ENCODE peak calls at places on chromosomes 11 and 22, in seven cellular contexts. J is upper lobe of left lung, I is cardiac muscle cell, Y is GM23338, E is GM10248, H is heart left ventricle, L is endothelial cell of umbilical vein. V is an unnamed sample.
A peak's percentile ranks its signal among the peaks of the same experiment; 100 is the strongest.

GRCh38 chr11:833114-833791 is 501 bp downstream of the CD151 start:
- DNase-seq in J (no peak), I (peak; percentile 73), Y (peak; percentile 64), E (peak; percentile 67), H (peak; percentile 84), L (peak; percentile 63), V (no peak)

GRCh38 chr11:126669416-126669815 is 313.9 kb downstream of the ST3GAL4 start:
- DNase-seq in J (no peak), I (no peak), Y (no peak), E (no peak), H (no peak), L (no peak), V (no peak)

GRCh38 chr11:93668171-93668570 is 6.7 kb downstream of the CEP295 start:
- DNase-seq in J (no peak), I (no peak), Y (no peak), E (no peak), H (no peak), L (no peak), V (peak; percentile 64)

GRCh38 chr11:114163231-114163631 is 103.7 kb downstream of the ZBTB16 start:
- DNase-seq in J (no peak), I (no peak), Y (no peak), E (no peak), H (no peak), L (no peak), V (no peak)

GRCh38 chr11:12159351-12160099 is 49.1 kb downstream of the MICAL2 start:
- DNase-seq in J (peak; percentile 66), I (peak; percentile 57), Y (no peak), E (no peak), H (no peak), L (peak; percentile 47), V (peak; percentile 86)

GRCh38 chr11:62504158-62504973 is 42.2 kb downstream of the AHNAK start:
- DNase-seq in J (peak; percentile 66), I (peak; percentile 79), Y (peak; percentile 75), E (no peak), H (no peak), L (no peak), V (no peak)

GRCh38 chr22:44968736-44969135 is 41.1 kb downstream of the PHF21B start:
- DNase-seq in J (no peak), I (no peak), Y (peak; percentile 64), E (no peak), H (no peak), L (no peak), V (no peak)

GRCh38 chr11:123195182-123196059 is at the start of gene CLMP:
- DNase-seq in J (no peak), I (peak; percentile 35), Y (peak; percentile 86), E (no peak), H (peak; percentile 64), L (no peak), V (peak; percentile 39)

GRCh38 chr11:117825538-117826359 is 1.2 kb upstream of the FXYD2 start:
- DNase-seq in J (peak; percentile 18), I (no peak), Y (no peak), E (no peak), H (peak; percentile 56), L (no peak), V (no peak)

GRCh38 chr11:4826425-4826824 is 5.3 kb downstream of the OR51F2 start:
- DNase-seq in J (no peak), I (no peak), Y (peak; percentile 41), E (no peak), H (no peak), L (no peak), V (no peak)

GRCh38 chr11:115884800-115885445 is 380.7 kb upstream of the CADM1 start:
- DNase-seq in J (no peak), I (no peak), Y (no peak), E (no peak), H (no peak), L (no peak), V (no peak)

GRCh38 chr22:27845603-27846100 is 44.1 kb upstream of the MN1 start:
- DNase-seq in J (no peak), I (no peak), Y (no peak), E (no peak), H (no peak), L (no peak), V (no peak)

GRCh38 chr11:19738124-19738523 is 25.5 kb downstream of the NAV2 start:
- DNase-seq in J (no peak), I (no peak), Y (no peak), E (no peak), H (no peak), L (no peak), V (no peak)

GRCh38 chr11:65498042-65498726 is 661 bp upstream of the MALAT1 start:
- DNase-seq in J (peak; percentile 67), I (peak; percentile 63), Y (peak; percentile 72), E (peak; percentile 38), H (no peak), L (no peak), V (no peak)

GRCh38 chr11:46260161-46260560 is 17.3 kb upstream of the CREB3L1 start:
- DNase-seq in J (no peak), I (no peak), Y (no peak), E (no peak), H (no peak), L (no peak), V (no peak)

GRCh38 chr11:100576044-100577021 is 110.8 kb upstream of the ARHGAP42 start:
- DNase-seq in J (no peak), I (peak; percentile 68), Y (peak; percentile 76), E (peak; percentile 32), H (no peak), L (peak; percentile 56), V (peak; percentile 53)

GRCh38 chr11:75506827-75507226 is 18.9 kb downstream of the GDPD5 start:
- DNase-seq in J (no peak), I (no peak), Y (no peak), E (no peak), H (no peak), L (no peak), V (no peak)

GRCh38 chr11:77073328-77074001 is 6.7 kb downstream of the CAPN5 start:
- DNase-seq in J (peak; percentile 63), I (peak; percentile 18), Y (no peak), E (no peak), H (peak; percentile 83), L (peak; percentile 88), V (peak; percentile 95)
- TF ChIP-seq CTCF in J (peak; percentile 23), I (peak; percentile 76), Y (no peak), E (no peak), H (no peak), L (peak; percentile 46), V (peak; percentile 75)

GRCh38 chr11:120610101-120610500 is 98.6 kb downstream of the GRIK4 start:
- DNase-seq in J (no peak), I (no peak), Y (no peak), E (no peak), H (no peak), L (no peak), V (no peak)
- TF ChIP-seq CTCF in J (no peak), I (no peak), Y (no peak), E (no peak), H (no peak), L (no peak), V (no peak)

GRCh38 chr11:90204832-90205646 is 17.8 kb downstream of the CHORDC1 start:
- DNase-seq in J (no peak), I (peak; percentile 52), Y (peak; percentile 70), E (peak; percentile 45), H (no peak), L (peak; percentile 68), V (peak; percentile 47)
- TF ChIP-seq CTCF in J (peak; percentile 38), I (peak; percentile 88), Y (peak; percentile 80), E (peak; percentile 82), H (peak; percentile 80), L (peak; percentile 59), V (peak; percentile 93)

GRCh38 chr11:130666781-130667251 is 218.4 kb downstream of the ADAMTS15 start:
- DNase-seq in J (no peak), I (no peak), Y (no peak), E (no peak), H (no peak), L (no peak), V (no peak)
- TF ChIP-seq CTCF in J (no peak), I (peak; percentile 21), Y (peak; percentile 36), E (no peak), H (no peak), L (no peak), V (peak; percentile 47)

GRCh38 chr22:46539169-46539568 is 1.7 kb upstream of the CELSR1 start:
- DNase-seq in J (peak; percentile 80), I (no peak), Y (no peak), E (no peak), H (no peak), L (no peak), V (no peak)

GRCh38 chr22:46538816-46539163 is 1.4 kb upstream of the CELSR1 start:
- DNase-seq in J (no peak), I (no peak), Y (no peak), E (no peak), H (no peak), L (no peak), V (peak; percentile 38)

GRCh38 chr22:46536559-46537220 is 730 bp downstream of the CELSR1 start:
- DNase-seq in J (no peak), I (peak; percentile 51), Y (peak; percentile 47), E (no peak), H (no peak), L (no peak), V (no peak)

GRCh38 chr22:46537221-46537945 is at the start of gene CELSR1:
- DNase-seq in J (peak; percentile 84), I (peak; percentile 84), Y (peak; percentile 71), E (peak; percentile 53), H (no peak), L (no peak), V (no peak)

DNA sequence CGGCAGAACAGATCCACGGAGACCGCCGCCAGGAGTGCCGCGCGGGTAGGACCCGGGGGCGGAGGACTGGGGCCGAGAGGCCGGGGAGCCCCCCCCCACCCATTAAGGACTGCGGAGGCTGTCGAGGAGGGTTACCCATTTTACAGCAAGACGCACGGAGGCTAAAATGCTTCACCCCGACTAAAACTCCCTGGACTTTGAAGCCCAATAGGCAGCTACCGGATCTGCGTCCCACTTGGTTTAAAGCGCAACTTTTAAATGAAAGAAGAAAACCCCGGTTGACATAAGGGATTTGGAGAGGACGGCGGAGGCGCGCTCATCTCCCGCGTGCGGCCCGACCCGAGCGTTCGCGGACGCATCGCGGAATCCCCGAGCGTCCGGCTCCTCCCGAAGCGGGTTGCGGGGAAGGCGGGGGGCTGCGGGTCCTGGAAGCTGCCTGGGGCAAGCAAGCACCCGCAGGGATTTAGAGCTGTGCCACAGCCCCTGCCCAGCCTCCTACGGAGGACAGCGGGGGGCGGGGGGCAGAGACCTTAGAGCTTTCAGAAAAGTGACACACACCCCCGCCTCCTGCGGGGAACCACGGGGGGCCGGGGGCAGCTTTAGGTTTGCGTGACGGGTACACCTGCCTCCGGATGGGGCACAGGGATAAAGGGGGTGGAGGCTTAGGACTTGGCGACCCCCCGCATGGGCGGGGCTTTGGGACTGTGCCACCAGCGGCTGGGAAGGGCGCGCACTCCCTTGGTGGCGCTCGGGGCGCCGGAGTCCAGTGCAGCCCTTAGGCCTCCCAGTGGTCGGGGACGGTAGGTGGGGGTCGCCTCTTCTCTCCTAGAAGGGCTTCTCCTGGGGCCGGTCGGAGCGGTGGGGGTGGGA is 761 bp upstream of the CELSR1 start:
- DNase-seq in J (no peak), I (peak; percentile 72), Y (peak; percentile 70), E (no peak), H (no peak), L (no peak), V (peak; percentile 32)
- TF ChIP-seq CTCF in J (peak; percentile 23), I (peak; percentile 14), Y (no peak), E (no peak), H (no peak), L (no peak), V (peak; percentile 59)

GRCh38 chr22:21102659-21103267 is 57.0 kb downstream of the LRRC74B start:
- DNase-seq in J (peak; percentile 54), I (peak; percentile 86), Y (peak; percentile 96), E (peak; percentile 88), H (peak; percentile 85), L (peak; percentile 63), V (peak; percentile 66)
- TF ChIP-seq CTCF in J (peak; percentile 68), I (peak; percentile 85), Y (peak; percentile 92), E (peak; percentile 91), H (peak; percentile 84), L (peak; percentile 87), V (peak; percentile 92)